ENCODE peak calls at places on chromosomes 11 and 22, in five cellular contexts. One of them, this sample, is unnamed.

GRCh38 chr22:40247976-40248375 is 70.3 kb downstream of the TNRC6B start:
- DNase-seq in GM04504: no peak
- DNase-seq in esophagus squamous epithelium: no peak
- DNase-seq in body of pancreas: no peak
- DNase-seq in T follicular helper cell: peak
- DNase-seq in this sample: no peak

GRCh38 chr22:18000441-18001039 is 23.8 kb downstream of the MICAL3 start:
- DNase-seq in esophagus squamous epithelium: no peak
- DNase-seq in GM04504: no peak
- DNase-seq in T follicular helper cell: no peak
- DNase-seq in body of pancreas: peak
- DNase-seq in this sample: peak

GRCh38 chr11:1298695-1299492 is 10.5 kb downstream of the TOLLIP start:
- DNase-seq in T follicular helper cell: no peak
- DNase-seq in esophagus squamous epithelium: no peak
- DNase-seq in GM04504: peak
- DNase-seq in body of pancreas: peak
- DNase-seq in this sample: peak

GRCh38 chr11:43790444-43790794 is 90.2 kb upstream of the ALKBH3 start:
- DNase-seq in esophagus squamous epithelium: no peak
- DNase-seq in GM04504: no peak
- DNase-seq in body of pancreas: no peak
- DNase-seq in T follicular helper cell: no peak
- DNase-seq in this sample: no peak

GRCh38 chr11:120317689-120318195 is 7.4 kb upstream of the TLCD5 start:
- DNase-seq in GM04504: no peak
- DNase-seq in esophagus squamous epithelium: no peak
- DNase-seq in body of pancreas: no peak
- DNase-seq in T follicular helper cell: no peak
- DNase-seq in this sample: no peak

GRCh38 chr11:61654397-61654829 is 25.8 kb upstream of the DAGLA start:
- DNase-seq in esophagus squamous epithelium: no peak
- DNase-seq in body of pancreas: peak
- DNase-seq in GM04504: no peak
- DNase-seq in T follicular helper cell: no peak
- DNase-seq in this sample: no peak

GRCh38 chr11:7609015-7609414 is 64.3 kb downstream of the CYB5R2 start:
- DNase-seq in esophagus squamous epithelium: no peak
- DNase-seq in body of pancreas: peak
- DNase-seq in GM04504: no peak
- DNase-seq in T follicular helper cell: no peak
- DNase-seq in this sample: no peak

GRCh38 chr11:100929377-100929776 is 200.2 kb downstream of the PGR start:
- DNase-seq in GM04504: no peak
- DNase-seq in esophagus squamous epithelium: no peak
- DNase-seq in body of pancreas: no peak
- DNase-seq in T follicular helper cell: no peak
- DNase-seq in this sample: no peak

GRCh38 chr11:119645018-119645417 is 84.0 kb downstream of the NECTIN1 start:
- DNase-seq in GM04504: no peak
- DNase-seq in T follicular helper cell: no peak
- DNase-seq in esophagus squamous epithelium: no peak
- DNase-seq in body of pancreas: no peak
- DNase-seq in this sample: no peak

GRCh38 chr11:45180888-45181594 is 34.6 kb downstream of the PRDM11 start:
- DNase-seq in esophagus squamous epithelium: no peak
- DNase-seq in T follicular helper cell: no peak
- DNase-seq in body of pancreas: peak
- DNase-seq in GM04504: no peak
- DNase-seq in this sample: peak

GRCh38 chr11:68146010-68146540 is 24.9 kb upstream of the CHKA start:
- DNase-seq in GM04504: no peak
- DNase-seq in T follicular helper cell: no peak
- DNase-seq in esophagus squamous epithelium: no peak
- DNase-seq in body of pancreas: peak
- DNase-seq in this sample: peak

GRCh38 chr22:50274311-50274710 is 4.1 kb upstream of the MAPK11 start:
- DNase-seq in body of pancreas: peak
- DNase-seq in esophagus squamous epithelium: no peak
- DNase-seq in GM04504: no peak
- DNase-seq in T follicular helper cell: peak
- DNase-seq in this sample: peak

GRCh38 chr22:41885576-41885975 is 29.3 kb downstream of the SHISA8 start:
- DNase-seq in body of pancreas: no peak
- DNase-seq in GM04504: no peak
- DNase-seq in T follicular helper cell: no peak
- DNase-seq in esophagus squamous epithelium: no peak
- DNase-seq in this sample: no peak

GRCh38 chr11:6413791-6414231 is 5.1 kb downstream of the APBB1 start:
- DNase-seq in body of pancreas: no peak
- DNase-seq in GM04504: no peak
- DNase-seq in T follicular helper cell: peak
- DNase-seq in esophagus squamous epithelium: no peak
- DNase-seq in this sample: no peak